ENCODE peak calls at places on chromosomes 2 and 18, in eight cellular contexts. D, I, W, U, F, P, G and Y are unnamed samples.
A peak's percentile ranks its signal among the peaks of the same experiment; 100 is the strongest.

GRCh38 chr2:37026050-37026449 is 58.1 kb downstream of the HEATR5B start:
- DNase-seq in D (no peak), I (peak; percentile 15), W (no peak), U (no peak), F (no peak), P (no peak), G (no peak), Y (peak; percentile 17)

GRCh38 chr18:73942956-73943355 is 204.7 kb downstream of the FBXO15 start:
- DNase-seq in D (no peak), I (no peak), W (no peak), U (no peak), F (no peak), P (no peak), G (no peak), Y (no peak)

GRCh38 chr2:10575566-10576300 is 114.0 kb downstream of the NOL10 start:
- DNase-seq in D (peak; percentile 60), I (peak; percentile 61), W (peak; percentile 86), U (no peak), F (no peak), P (no peak), G (peak; percentile 95), Y (peak; percentile 95)

GRCh38 chr2:71551631-71551915 is 98.2 kb downstream of the DYSF start:
- DNase-seq in D (no peak), I (no peak), W (no peak), U (no peak), F (peak; percentile 29), P (no peak), G (no peak), Y (no peak)

GRCh38 chr2:126359494-126359893 is 296.5 kb upstream of the GYPC start:
- DNase-seq in D (peak; percentile 5), I (peak; percentile 47), W (no peak), U (no peak), F (no peak), P (no peak), G (peak; percentile 4), Y (peak; percentile 0)

GRCh38 chr18:42683094-42683493 is 432.4 kb downstream of the RIT2 start:
- DNase-seq in D (no peak), I (no peak), W (no peak), U (no peak), F (no peak), P (no peak), G (no peak), Y (no peak)

GRCh38 chr2:111954602-111955332 is 56.4 kb downstream of the MERTK start:
- DNase-seq in D (no peak), I (no peak), W (no peak), U (peak; percentile 33), F (no peak), P (no peak), G (no peak), Y (no peak)

GRCh38 chr18:250685-251084 is 17.2 kb downstream of the THOC1 start:
- DNase-seq in D (peak; percentile 15), I (no peak), W (no peak), U (no peak), F (no peak), P (no peak), G (peak; percentile 70), Y (peak; percentile 54)

GRCh38 chr18:59300676-59301285 is 17.7 kb downstream of the CPLX4 start:
- DNase-seq in D (no peak), I (no peak), W (peak; percentile 87), U (no peak), F (no peak), P (no peak), G (no peak), Y (peak; percentile 12)

GRCh38 chr2:233917146-233917545 is at the start of gene TRPM8:
- DNase-seq in D (no peak), I (no peak), W (no peak), U (no peak), F (no peak), P (no peak), G (no peak), Y (no peak)

GRCh38 chr2:46690825-46691224 is 211.5 kb downstream of the TMEM247 start:
- DNase-seq in D (peak; percentile 67), I (peak; percentile 76), W (peak; percentile 65), U (no peak), F (no peak), P (no peak), G (peak; percentile 95), Y (peak; percentile 67)

GRCh38 chr2:105344704-105345345 is 7.5 kb downstream of the C2orf49 start:
- DNase-seq in D (peak; percentile 61), I (peak; percentile 69), W (peak; percentile 45), U (no peak), F (no peak), P (no peak), G (peak; percentile 61), Y (peak; percentile 59)

GRCh38 chr2:118387509-118387908 is 299.2 kb downstream of the INSIG2 start:
- DNase-seq in D (peak; percentile 67), I (peak; percentile 3), W (peak; percentile 54), U (no peak), F (no peak), P (no peak), G (peak; percentile 78), Y (peak; percentile 91)

GRCh38 chr2:236969767-236970655 is 115.7 kb upstream of the COPS8 start:
- DNase-seq in D (no peak), I (no peak), W (no peak), U (no peak), F (no peak), P (peak; percentile 27), G (no peak), Y (no peak)

GRCh38 chr2:231189171-231189530 is 9.3 kb upstream of the ARMC9 start:
- DNase-seq in D (no peak), I (no peak), W (no peak), U (no peak), F (no peak), P (no peak), G (no peak), Y (no peak)

GRCh38 chr2:231191896-231192872 is 6.2 kb upstream of the ARMC9 start:
- DNase-seq in D (peak; percentile 86), I (peak; percentile 93), W (no peak), U (peak; percentile 73), F (peak; percentile 85), P (peak; percentile 44), G (peak; percentile 83), Y (peak; percentile 91)

GRCh38 chr2:231189571-231190495 is 8.6 kb upstream of the ARMC9 start:
- DNase-seq in D (peak; percentile 68), I (peak; percentile 66), W (no peak), U (peak; percentile 50), F (peak; percentile 76), P (no peak), G (no peak), Y (peak; percentile 62)

GRCh38 chr2:231188506-231189170 is 9.8 kb upstream of the ARMC9 start:
- DNase-seq in D (no peak), I (no peak), W (no peak), U (no peak), F (no peak), P (no peak), G (no peak), Y (no peak)

GRCh38 chr2:231190531-231191197 is 7.8 kb upstream of the ARMC9 start:
- DNase-seq in D (peak; percentile 76), I (peak; percentile 73), W (no peak), U (peak; percentile 73), F (peak; percentile 78), P (peak; percentile 61), G (no peak), Y (peak; percentile 61)
- TF ChIP-seq CTCF in D (peak; percentile 15), I (peak; percentile 11), W (no peak), U (no peak), F (no peak), P (no peak), G (no peak), Y (no peak)

GRCh38 chr2:159904565-159905281 is 106.7 kb upstream of the CD302 start:
- DNase-seq in D (no peak), I (peak; percentile 47), W (peak; percentile 77), U (peak; percentile 56), F (peak; percentile 69), P (peak; percentile 82), G (no peak), Y (no peak)

GRCh38 chr2:159902722-159903121 is 104.7 kb upstream of the CD302 start:
- DNase-seq in D (no peak), I (no peak), W (no peak), U (no peak), F (no peak), P (no peak), G (no peak), Y (no peak)

GRCh38 chr2:159905901-159906300 is 107.9 kb upstream of the CD302 start:
- DNase-seq in D (no peak), I (no peak), W (no peak), U (no peak), F (no peak), P (no peak), G (no peak), Y (no peak)

GRCh38 chr2:159904127-159904564 is 106.1 kb upstream of the CD302 start:
- DNase-seq in D (no peak), I (no peak), W (no peak), U (no peak), F (no peak), P (peak; percentile 22), G (no peak), Y (no peak)

DNA sequence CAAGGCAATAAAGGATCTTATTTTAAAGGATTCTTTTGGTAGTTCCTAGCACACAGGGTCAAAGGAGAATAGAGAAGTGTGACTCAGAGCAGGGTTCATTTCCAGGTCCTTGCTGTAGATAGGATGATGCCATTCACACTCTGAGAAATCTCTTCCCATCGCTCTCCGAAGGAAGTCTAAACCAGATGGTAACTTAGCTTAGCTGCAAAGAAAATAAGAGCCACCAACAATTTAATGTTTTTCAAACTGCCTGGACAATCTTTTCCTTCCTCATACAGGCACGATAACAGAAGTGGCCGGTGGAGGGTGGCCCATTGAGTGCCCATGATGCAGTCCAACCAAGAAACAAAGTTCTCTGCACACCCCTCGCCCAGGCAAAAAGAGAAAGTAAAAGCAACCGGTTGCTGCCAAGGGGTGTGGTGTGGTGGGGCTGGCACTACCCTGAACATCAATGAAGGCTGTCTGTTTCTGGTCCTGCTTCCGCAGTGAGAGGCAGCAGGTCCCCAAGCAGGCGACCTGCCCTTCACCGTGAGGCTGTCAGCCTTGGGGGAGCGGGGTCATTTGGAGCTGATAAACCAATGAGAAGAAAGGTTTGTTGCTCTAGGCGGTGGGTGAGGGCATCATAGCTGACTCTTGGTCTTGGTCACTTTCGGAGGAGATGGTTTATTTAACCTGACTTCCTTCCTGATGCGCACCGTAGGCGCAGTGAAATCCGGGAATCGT is 105.6 kb upstream of the CD302 start:
- DNase-seq in D (peak; percentile 23), I (peak; percentile 19), W (no peak), U (peak; percentile 14), F (peak; percentile 51), P (peak; percentile 34), G (no peak), Y (peak; percentile 56)
- H3K4me3 ChIP-seq in D (peak overlapping the region; percentile 17), I (no peak overlapping the region), W (no peak overlapping the region), U (peak overlapping the region; percentile 57), F (peak overlapping the region; percentile 66), P (peak overlapping the region; percentile 54), G (no peak overlapping the region), Y (no peak overlapping the region)

GRCh38 chr18:27298215-27298804 is 113.2 kb upstream of the CHST9 start:
- DNase-seq in D (peak; percentile 4), I (no peak), W (no peak), U (no peak), F (no peak), P (no peak), G (no peak), Y (no peak)
- TF ChIP-seq CTCF in D (no peak), I (no peak), W (peak; percentile 26), U (peak; percentile 42), F (peak; percentile 18), P (no peak), G (no peak), Y (no peak)

DNA sequence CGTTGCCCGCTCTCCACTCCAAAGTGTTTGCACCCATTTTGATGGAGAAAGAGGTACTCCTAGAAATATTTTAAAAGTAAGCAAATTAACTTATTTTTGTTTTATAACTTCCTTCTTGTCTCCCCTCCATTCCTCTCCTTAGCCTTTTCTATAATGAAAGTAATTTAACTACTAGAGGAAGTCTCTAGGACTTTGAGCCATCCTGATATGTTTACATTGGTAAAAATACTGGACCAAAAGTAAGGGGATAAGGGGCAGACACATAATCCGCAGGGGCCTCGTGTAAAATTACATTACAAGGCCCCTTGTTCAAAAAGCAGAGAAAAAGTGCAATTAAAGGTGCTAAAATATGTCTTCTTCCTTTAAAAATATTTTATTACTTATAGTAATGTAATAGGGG is 55.4 kb downstream of the MYOM1 start:
- DNase-seq in D (no peak), I (no peak), W (no peak), U (no peak), F (no peak), P (no peak), G (no peak), Y (no peak)
- H3K4me3 ChIP-seq in D (no peak overlapping the region), I (no peak overlapping the region), W (no peak overlapping the region), U (no peak overlapping the region), F (no peak overlapping the region), P (no peak overlapping the region), G (no peak overlapping the region), Y (no peak overlapping the region)